ENCODE peak calls at places on chromosomes 7 and 10, in seven cellular contexts. W, R, I, U, D, G and M are unnamed samples.

GRCh38 chr10:78025685-78026364 is 3.5 kb downstream of the POLR3A start:
- DNase-seq in W (no peak), R (peak; percentile 35), I (no peak), U (no peak), D (no peak), G (no peak), M (no peak)

GRCh38 chr10:78397796-78398195 is 364.1 kb downstream of the RPS24 start:
- DNase-seq in W (no peak), R (no peak), I (no peak), U (no peak), D (no peak), G (no peak), M (no peak)

GRCh38 chr7:155529845-155530244 is 16.5 kb downstream of the CNPY1 start:
- DNase-seq in W (no peak), R (no peak), I (no peak), U (no peak), D (no peak), G (no peak), M (no peak)

GRCh38 chr7:44398506-44398905 is 73.1 kb upstream of the CAMK2B start:
- DNase-seq in W (no peak), R (no peak), I (no peak), U (no peak), D (no peak), G (no peak), M (peak; percentile 30)

GRCh38 chr10:76779821-76780281 is 857.8 kb downstream of the KCNMA1 start:
- DNase-seq in W (no peak), R (no peak), I (no peak), U (no peak), D (peak; percentile 16), G (no peak), M (peak; percentile 57)

GRCh38 chr7:255721-256361 is 34.1 kb upstream of the FOXL3 start:
- DNase-seq in W (no peak), R (no peak), I (no peak), U (no peak), D (no peak), G (no peak), M (no peak)

GRCh38 chr7:137847418-137848050 is 760 bp upstream of the DGKI start:
- DNase-seq in W (no peak), R (no peak), I (peak; percentile 44), U (no peak), D (peak; percentile 26), G (peak; percentile 28), M (peak; percentile 75)

GRCh38 chr10:96830511-96831199 is 1.4 kb upstream of the LCOR start:
- DNase-seq in W (peak; percentile 75), R (peak; percentile 58), I (peak; percentile 73), U (peak; percentile 83), D (peak; percentile 67), G (peak; percentile 86), M (peak; percentile 91)

GRCh38 chr7:153110606-153111005 is 351.1 kb downstream of the ACTR3B start:
- DNase-seq in W (no peak), R (no peak), I (no peak), U (no peak), D (no peak), G (no peak), M (no peak)

GRCh38 chr7:126368-126767 is 66.0 kb upstream of the FAM20C start:
- DNase-seq in W (no peak), R (no peak), I (no peak), U (no peak), D (no peak), G (no peak), M (peak; percentile 1)

GRCh38 chr7:156577645-156578577 is 62.7 kb upstream of the RNF32 start:
- DNase-seq in W (no peak), R (no peak), I (no peak), U (no peak), D (no peak), G (no peak), M (no peak)

GRCh38 chr7:17159500-17160037 is 138.9 kb upstream of the AHR start:
- DNase-seq in W (no peak), R (no peak), I (no peak), U (no peak), D (no peak), G (peak; percentile 31), M (no peak)

GRCh38 chr7:128032605-128033235 is 1.5 kb upstream of the LRRC4 start:
- DNase-seq in W (no peak), R (no peak), I (peak; percentile 47), U (no peak), D (peak; percentile 49), G (peak; percentile 22), M (peak; percentile 78)

GRCh38 chr7:138000081-138000701 is 1.7 kb downstream of the CREB3L2 start:
- DNase-seq in W (no peak), R (peak; percentile 98), I (no peak), U (peak; percentile 49), D (peak; percentile 31), G (no peak), M (peak; percentile 83)

GRCh38 chr7:82235710-82236109 is 207.9 kb downstream of the CACNA2D1 start:
- DNase-seq in W (no peak), R (no peak), I (no peak), U (no peak), D (no peak), G (no peak), M (no peak)

GRCh38 chr10:103765168-103765567 is 90.2 kb downstream of the SH3PXD2A start:
- DNase-seq in W (no peak), R (peak; percentile 43), I (no peak), U (no peak), D (no peak), G (no peak), M (no peak)